ENCODE peak calls at places on chromosomes 2 and 18, in six cellular contexts. One of them, this sample, is unnamed.

GRCh38 chr2:170715062-170715931 is at the start of gene SP5:
- DNase-seq in Calu3: peak
- DNase-seq in astrocyte of the spinal cord: peak
- DNase-seq in HEK293T: peak
- DNase-seq in Kasumi-1: peak
- DNase-seq in Caki2: peak
- DNase-seq in this sample: peak

GRCh38 chr18:77145364-77145901 is 12.8 kb upstream of the MBP start:
- DNase-seq in Calu3: no peak
- DNase-seq in astrocyte of the spinal cord: no peak
- DNase-seq in HEK293T: no peak
- DNase-seq in Kasumi-1: no peak
- DNase-seq in Caki2: no peak
- DNase-seq in this sample: no peak

GRCh38 chr2:15984367-15985255 is 44.3 kb downstream of the MYCN start:
- DNase-seq in Calu3: no peak
- DNase-seq in astrocyte of the spinal cord: no peak
- DNase-seq in HEK293T: no peak
- DNase-seq in Kasumi-1: no peak
- DNase-seq in Caki2: no peak
- DNase-seq in this sample: no peak

GRCh38 chr2:156513219-156513618 is 77.0 kb downstream of the GPD2 start:
- DNase-seq in Calu3: no peak
- DNase-seq in astrocyte of the spinal cord: no peak
- DNase-seq in HEK293T: no peak
- DNase-seq in Kasumi-1: no peak
- DNase-seq in Caki2: no peak
- DNase-seq in this sample: no peak

GRCh38 chr2:138632066-138632465 is 130.5 kb downstream of the SPOPL start:
- DNase-seq in Calu3: no peak
- DNase-seq in astrocyte of the spinal cord: peak
- DNase-seq in HEK293T: no peak
- DNase-seq in Kasumi-1: no peak
- DNase-seq in Caki2: no peak
- DNase-seq in this sample: peak

GRCh38 chr2:231933916-231934401 is 7.8 kb upstream of the NPPC start:
- DNase-seq in Calu3: no peak
- DNase-seq in astrocyte of the spinal cord: no peak
- DNase-seq in HEK293T: no peak
- DNase-seq in Kasumi-1: no peak
- DNase-seq in Caki2: no peak
- DNase-seq in this sample: no peak

GRCh38 chr2:197398913-197399312 is 35.9 kb downstream of the SF3B1 start:
- DNase-seq in Calu3: no peak
- DNase-seq in astrocyte of the spinal cord: no peak
- DNase-seq in HEK293T: no peak
- DNase-seq in Kasumi-1: no peak
- DNase-seq in Caki2: no peak
- DNase-seq in this sample: no peak

GRCh38 chr2:159399716-159400525 is 113.4 kb upstream of the WDSUB1 start:
- DNase-seq in Calu3: no peak
- DNase-seq in astrocyte of the spinal cord: no peak
- DNase-seq in HEK293T: no peak
- DNase-seq in Kasumi-1: no peak
- DNase-seq in Caki2: no peak
- DNase-seq in this sample: peak

GRCh38 chr2:143841935-143842334 is 678.0 kb downstream of the ZEB2 start:
- DNase-seq in Calu3: no peak
- DNase-seq in astrocyte of the spinal cord: peak
- DNase-seq in HEK293T: no peak
- DNase-seq in Kasumi-1: peak
- DNase-seq in Caki2: no peak
- DNase-seq in this sample: peak

GRCh38 chr2:174603280-174603679 is 5.7 kb upstream of the WIPF1 start:
- DNase-seq in Calu3: peak
- DNase-seq in astrocyte of the spinal cord: peak
- DNase-seq in HEK293T: peak
- DNase-seq in Kasumi-1: peak
- DNase-seq in Caki2: no peak
- DNase-seq in this sample: peak

GRCh38 chr2:120574620-120575019 is 161.0 kb upstream of the GLI2 start:
- DNase-seq in Calu3: no peak
- DNase-seq in astrocyte of the spinal cord: no peak
- DNase-seq in HEK293T: no peak
- DNase-seq in Kasumi-1: no peak
- DNase-seq in Caki2: no peak
- DNase-seq in this sample: no peak

GRCh38 chr2:290090-290722 is 2.3 kb upstream of the ALKAL2 start:
- DNase-seq in Calu3: peak
- DNase-seq in astrocyte of the spinal cord: peak
- DNase-seq in HEK293T: no peak
- DNase-seq in Kasumi-1: peak
- DNase-seq in Caki2: no peak
- DNase-seq in this sample: peak

GRCh38 chr2:99572380-99572779 is 82.6 kb upstream of the REV1 start:
- DNase-seq in Calu3: no peak
- DNase-seq in astrocyte of the spinal cord: peak
- DNase-seq in HEK293T: no peak
- DNase-seq in Kasumi-1: no peak
- DNase-seq in Caki2: no peak
- DNase-seq in this sample: no peak

GRCh38 chr2:133680399-133681044 is 112.3 kb upstream of the NCKAP5 start:
- DNase-seq in Calu3: no peak
- DNase-seq in astrocyte of the spinal cord: no peak
- DNase-seq in HEK293T: no peak
- DNase-seq in Kasumi-1: no peak
- DNase-seq in Caki2: no peak
- DNase-seq in this sample: no peak

GRCh38 chr2:121286506-121286905 is 1.5 kb upstream of the TFCP2L1 start:
- DNase-seq in Calu3: no peak
- DNase-seq in astrocyte of the spinal cord: no peak
- DNase-seq in HEK293T: no peak
- DNase-seq in Kasumi-1: no peak
- DNase-seq in Caki2: no peak
- DNase-seq in this sample: no peak

GRCh38 chr2:150286730-150287362 is 200.6 kb downstream of the RND3 start:
- DNase-seq in Calu3: no peak
- DNase-seq in astrocyte of the spinal cord: no peak
- DNase-seq in HEK293T: no peak
- DNase-seq in Kasumi-1: no peak
- DNase-seq in Caki2: no peak
- DNase-seq in this sample: no peak

GRCh38 chr2:191666733-191667132 is 11.2 kb upstream of the NABP1 start:
- DNase-seq in Calu3: no peak
- DNase-seq in astrocyte of the spinal cord: no peak
- DNase-seq in HEK293T: no peak
- DNase-seq in Kasumi-1: peak
- DNase-seq in Caki2: peak
- DNase-seq in this sample: no peak

GRCh38 chr2:156826342-156826933 is 390.3 kb downstream of the GPD2 start:
- DNase-seq in Calu3: no peak
- DNase-seq in astrocyte of the spinal cord: peak
- DNase-seq in HEK293T: no peak
- DNase-seq in Kasumi-1: no peak
- DNase-seq in Caki2: no peak
- DNase-seq in this sample: peak

GRCh38 chr2:240989451-240990265 is 8.8 kb upstream of the SNED1 start:
- DNase-seq in Calu3: peak
- DNase-seq in astrocyte of the spinal cord: no peak
- DNase-seq in HEK293T: peak
- DNase-seq in Kasumi-1: peak
- DNase-seq in Caki2: no peak
- DNase-seq in this sample: peak

GRCh38 chr18:44564922-44565321 is 115.8 kb upstream of the SETBP1 start:
- DNase-seq in Calu3: no peak
- DNase-seq in astrocyte of the spinal cord: peak
- DNase-seq in HEK293T: no peak
- DNase-seq in Kasumi-1: peak
- DNase-seq in Caki2: no peak
- DNase-seq in this sample: peak

GRCh38 chr2:643334-643733 is 33.9 kb downstream of the TMEM18 start:
- DNase-seq in Calu3: no peak
- DNase-seq in astrocyte of the spinal cord: no peak
- DNase-seq in HEK293T: no peak
- DNase-seq in Kasumi-1: no peak
- DNase-seq in Caki2: no peak
- DNase-seq in this sample: no peak

GRCh38 chr2:105793230-105793975 is 48.7 kb downstream of the NCK2 start:
- DNase-seq in Calu3: no peak
- DNase-seq in astrocyte of the spinal cord: no peak
- DNase-seq in HEK293T: no peak
- DNase-seq in Kasumi-1: no peak
- DNase-seq in Caki2: no peak
- DNase-seq in this sample: no peak